ENCODE peak calls at places on chromosomes 6 and 20, in five cellular contexts. V is OCI-LY7, C is endodermal cell, B is GM06990, E is mucosa of descending colon. Q is an unnamed sample. For H3K36me3, the result is how much of the 10 kb centered on the place peaks cover.

GRCh38 chr6:169839029-169839481 is 87.6 kb downstream of the ERMARD start:
- DNase-seq in V (no peak), C (peak), B (no peak), E (no peak), Q (no peak)

GRCh38 chr20:651713-652610 is 1.0 kb downstream of the SRXN1 start:
- DNase-seq in V (peak), C (peak), B (peak), E (peak), Q (no peak)

GRCh38 chr20:48599748-48600469 is 227.9 kb downstream of the PREX1 start:
- DNase-seq in V (no peak), C (no peak), B (no peak), E (no peak), Q (no peak)

GRCh38 chr20:23157741-23158140 is 71.6 kb upstream of the CD93 start:
- DNase-seq in V (no peak), C (peak), B (no peak), E (no peak), Q (no peak)

GRCh38 chr6:5214570-5215052 is 46.1 kb downstream of the LYRM4 start:
- DNase-seq in V (peak), C (peak), B (peak), E (peak), Q (no peak)

GRCh38 chr20:53085720-53086119 is 113.6 kb downstream of the TSHZ2 start:
- DNase-seq in V (peak), C (no peak), B (no peak), E (no peak), Q (no peak)

GRCh38 chr20:949717-950116 is 33.6 kb upstream of the ANGPT4 start:
- DNase-seq in V (no peak), C (no peak), B (no peak), E (no peak), Q (no peak)

GRCh38 chr20:6162239-6162638 is 39.4 kb upstream of the FERMT1 start:
- DNase-seq in V (no peak), C (no peak), B (no peak), E (no peak), Q (no peak)

GRCh38 chr20:51581571-51581970 is 39.1 kb upstream of the NFATC2 start:
- DNase-seq in V (no peak), C (no peak), B (no peak), E (no peak), Q (no peak)

GRCh38 chr6:113476937-113477839 is 380.0 kb upstream of the MARCKS start:
- DNase-seq in V (no peak), C (no peak), B (no peak), E (no peak), Q (no peak)

GRCh38 chr6:116872771-116873170 is 4.3 kb upstream of the RFX6 start:
- DNase-seq in V (no peak), C (no peak), B (no peak), E (no peak), Q (no peak)

GRCh38 chr20:2706688-2707352 is 14.2 kb downstream of the EBF4 start:
- DNase-seq in V (no peak), C (peak), B (no peak), E (no peak), Q (no peak)

GRCh38 chr6:28710466-28711191 is 184.9 kb downstream of the GPX5 start:
- DNase-seq in V (peak), C (peak), B (peak), E (no peak), Q (no peak)

GRCh38 chr6:161013697-161014096 is 22.1 kb downstream of the MAP3K4 start:
- DNase-seq in V (no peak), C (no peak), B (no peak), E (no peak), Q (no peak)

GRCh38 chr6:41318648-41319565 is 16.5 kb upstream of the NCR2 start:
- DNase-seq in V (peak), C (peak), B (peak), E (peak), Q (peak)

GRCh38 chr20:35344354-35344837 is 52.2 kb upstream of the FAM83C start:
- DNase-seq in V (no peak), C (no peak), B (no peak), E (peak), Q (no peak)

GRCh38 chr20:35342154-35342769 is 50.0 kb upstream of the FAM83C start:
- DNase-seq in V (no peak), C (peak), B (no peak), E (no peak), Q (no peak)

GRCh38 chr20:35340436-35340835 is 48.2 kb upstream of the FAM83C start:
- DNase-seq in V (no peak), C (no peak), B (no peak), E (no peak), Q (no peak)

GRCh38 chr20:35341366-35342028 is 49.3 kb upstream of the FAM83C start:
- DNase-seq in V (no peak), C (no peak), B (no peak), E (no peak), Q (no peak)

DNA sequence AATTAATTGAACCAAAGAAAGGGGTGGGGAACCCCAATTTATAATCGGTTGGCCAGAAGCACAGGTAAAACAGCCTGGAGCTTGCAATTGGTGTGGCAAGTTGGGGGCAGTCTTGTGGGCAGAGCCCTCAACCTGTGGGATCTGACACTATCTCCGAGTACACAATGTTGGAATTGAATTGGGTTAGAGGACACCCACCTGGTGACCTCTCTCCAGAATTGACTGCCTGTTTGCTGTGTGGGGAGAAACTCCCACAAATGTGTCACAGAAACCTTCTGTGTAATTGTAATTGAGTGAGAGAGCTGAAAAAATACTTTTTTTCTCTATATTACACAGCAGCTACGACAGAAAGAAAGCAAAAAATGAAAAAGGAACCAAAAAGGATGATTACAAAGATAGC is 53.0 kb upstream of the FAM83C start:
- DNase-seq in V (no peak), C (no peak), B (no peak), E (no peak), Q (no peak)
- H3K36me3 ChIP-seq in V (half or more), C (half or more), B (under half), E (under half), Q (under half)

DNA sequence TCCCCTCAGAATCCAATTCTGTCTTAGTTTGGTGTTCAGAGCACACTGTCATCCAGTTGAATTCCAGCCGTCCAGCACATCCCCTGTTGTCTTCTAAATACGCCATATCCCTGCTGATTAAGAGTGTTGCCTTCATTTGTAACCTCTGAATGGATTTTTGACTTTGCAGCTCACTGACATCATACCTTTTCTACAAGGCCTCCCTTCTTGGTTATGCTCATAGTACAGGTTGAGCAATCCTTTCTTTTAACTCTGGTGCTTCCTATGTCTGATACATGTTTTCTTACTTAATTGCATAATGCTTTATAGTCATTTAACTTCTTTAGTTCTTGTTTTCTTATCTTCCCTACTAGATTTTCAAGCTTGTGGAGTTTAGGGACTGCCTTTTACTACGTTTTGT is 36.4 kb downstream of the XRN2 start:
- DNase-seq in V (no peak), C (no peak), B (no peak), E (no peak), Q (no peak)
- H3K36me3 ChIP-seq in V (half or more), C (half or more), B (under half), E (under half), Q (under half)

GRCh38 chr20:34995192-34995591 is 39.5 kb downstream of the MYH7B start:
- DNase-seq in V (no peak), C (no peak), B (no peak), E (no peak), Q (no peak)

GRCh38 chr20:34997171-34997570 is 41.5 kb downstream of the MYH7B start:
- DNase-seq in V (no peak), C (peak), B (no peak), E (peak), Q (no peak)

GRCh38 chr20:34994509-34995131 is 39.0 kb downstream of the MYH7B start:
- DNase-seq in V (no peak), C (no peak), B (no peak), E (no peak), Q (no peak)

GRCh38 chr20:34996243-34996984 is 40.7 kb downstream of the MYH7B start:
- DNase-seq in V (no peak), C (no peak), B (no peak), E (no peak), Q (no peak)

DNA sequence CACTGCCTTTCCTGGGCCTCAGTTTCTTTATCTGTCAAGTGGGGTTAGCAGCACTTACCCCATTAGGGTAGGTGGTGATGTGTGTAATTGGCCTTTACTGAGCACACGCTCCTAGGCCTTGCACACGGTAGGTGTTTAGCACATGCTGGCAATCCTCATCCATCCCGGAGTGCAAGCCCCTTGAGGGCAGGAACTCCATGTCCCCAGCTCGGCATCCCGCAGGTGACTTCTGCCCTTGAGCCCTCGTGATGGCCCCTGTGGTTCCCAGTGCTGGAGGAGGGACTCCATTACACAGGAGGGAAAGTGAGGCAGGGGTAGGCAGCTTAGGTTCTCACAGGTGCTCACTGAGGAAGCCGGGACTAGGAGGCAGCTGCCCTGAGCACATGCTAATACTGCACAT is 40.0 kb downstream of the MYH7B start:
- DNase-seq in V (no peak), C (no peak), B (no peak), E (no peak), Q (no peak)
- H3K36me3 ChIP-seq in V (under half), C (under half), B (under half), E (under half), Q (under half)

GRCh38 chr20:33377366-33377765 is 24.0 kb downstream of the CDK5RAP1 start:
- DNase-seq in V (no peak), C (no peak), B (no peak), E (no peak), Q (no peak)

GRCh38 chr20:33370296-33370695 is 31.0 kb downstream of the CDK5RAP1 start:
- DNase-seq in V (no peak), C (no peak), B (no peak), E (peak), Q (peak)

GRCh38 chr20:33372993-33373441 is 28.3 kb downstream of the CDK5RAP1 start:
- DNase-seq in V (no peak), C (no peak), B (no peak), E (no peak), Q (no peak)

DNA sequence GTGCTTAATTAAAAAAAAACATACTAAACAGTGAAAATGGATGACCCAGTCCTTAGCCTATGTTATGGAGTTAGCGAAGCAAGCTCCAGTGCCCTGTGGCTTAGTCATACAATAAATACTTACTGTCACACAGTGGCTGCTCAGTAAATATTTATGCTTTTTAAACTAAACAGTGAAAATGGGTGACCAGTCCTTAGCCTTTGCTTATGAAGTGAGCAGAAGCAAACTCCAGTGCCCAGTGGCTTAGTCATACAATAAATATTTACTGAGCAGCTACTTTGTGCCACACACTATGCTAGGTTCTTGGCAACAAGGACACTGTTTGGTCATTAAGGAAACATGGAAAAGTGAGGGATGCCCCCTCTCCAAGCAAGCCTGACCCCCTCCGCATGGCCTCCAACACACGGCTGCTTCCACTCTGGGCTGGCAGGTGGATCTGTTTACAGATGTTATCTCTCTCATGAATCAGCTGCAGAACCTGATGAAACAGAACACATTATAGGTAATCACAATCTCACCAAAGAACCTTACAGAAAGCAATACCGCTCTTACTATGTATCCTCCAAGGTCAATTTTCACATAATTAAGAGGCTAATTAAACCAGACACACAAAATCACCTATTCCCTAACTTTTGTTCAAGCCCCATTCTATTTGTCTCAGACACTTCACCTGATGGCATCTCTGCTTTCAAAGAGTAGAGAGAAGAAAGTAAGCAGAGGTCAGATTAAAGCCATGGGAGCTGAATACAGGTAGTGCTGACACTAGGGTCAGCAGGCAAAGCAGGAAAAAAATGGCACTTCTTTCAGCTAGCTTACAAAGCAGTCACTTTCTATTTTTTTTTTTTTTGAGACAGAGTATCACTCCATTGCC is 27.3 kb downstream of the CDK5RAP1 start:
- DNase-seq in V (no peak), C (no peak), B (no peak), E (no peak), Q (peak)
- H3K36me3 ChIP-seq in V (half or more), C (half or more), B (under half), E (under half), Q (under half)

GRCh38 chr20:59764037-59764436 is 159.7 kb downstream of the PHACTR3 start:
- DNase-seq in V (no peak), C (no peak), B (no peak), E (no peak), Q (no peak)
- H3K36me3 ChIP-seq in V (under half), C (under half), B (under half), E (under half), Q (under half)

Q was measured in kidney epithelial cell.